ENCODE peak calls at places on chromosome 9, in six cellular contexts. L is progenitor cell of endocrine pancreas; P is anterior cingulate cortex; N is amygdala; G is stimulated activated CD8-positive, alpha-beta memory T cell treated with anti-CD3 and anti-CD28 coated beads, Interleukin-4, amount 100 ng/mL, for 1 hour; T is HL-60. J is an unnamed sample.

GRCh38 chr9:121071356-121071755 is 3.4 kb upstream of the CNTRL start:
- DNase-seq in N (no peak), P (no peak), T (no peak), L (no peak), G (no peak), J (no peak)

GRCh38 chr9:29974197-29974596 is 2400.9 kb upstream of the C9orf72 start:
- DNase-seq in L (no peak), N (no peak), P (no peak), G (no peak), T (no peak), J (no peak)

GRCh38 chr9:129681924-129682323 is 16.5 kb downstream of the PRRX2 start:
- DNase-seq in N (no peak), G (no peak), T (no peak), P (no peak), L (no peak), J (no peak)

GRCh38 chr9:3435732-3436131 is 90.1 kb downstream of the RFX3 start:
- DNase-seq in L (no peak), N (no peak), T (no peak), G (no peak), P (no peak), J (no peak)

GRCh38 chr9:93468763-93469456 is 15.5 kb upstream of the FAM120AOS start:
- DNase-seq in N (no peak), G (no peak), P (no peak), L (no peak), T (no peak), J (no peak)

GRCh38 chr9:6538666-6539071 is 106.9 kb downstream of the GLDC start:
- DNase-seq in N (no peak), G (no peak), T (no peak), L (no peak), P (no peak), J (no peak)

GRCh38 chr9:134063088-134063875 is 4.5 kb downstream of the BRD3 start:
- DNase-seq in P (no peak), G (no peak), T (no peak), N (no peak), L (no peak), J (no peak)

GRCh38 chr9:18238254-18238653 is 235.7 kb upstream of the ADAMTSL1 start:
- DNase-seq in P (no peak), G (no peak), N (no peak), L (no peak), T (no peak), J (peak)

GRCh38 chr9:38015267-38015666 is 53.8 kb downstream of the SHB start:
- DNase-seq in L (no peak), N (no peak), G (no peak), P (no peak), T (no peak), J (no peak)

GRCh38 chr9:109765278-109765677 is 14.7 kb upstream of the PALM2AKAP2 start:
- DNase-seq in T (no peak), L (no peak), G (no peak), N (no peak), P (no peak), J (no peak)

GRCh38 chr9:79382044-79382443 is 189.7 kb upstream of the TLE4 start:
- DNase-seq in P (no peak), G (no peak), T (no peak), N (no peak), L (no peak), J (no peak)

GRCh38 chr9:70003786-70004185 is 39.9 kb upstream of the MAMDC2 start:
- DNase-seq in T (no peak), N (no peak), L (no peak), P (no peak), G (no peak), J (no peak)

GRCh38 chr9:132190966-132191365 is 29.1 kb downstream of the NTNG2 start:
- DNase-seq in N (no peak), P (peak), T (no peak), G (no peak), L (no peak), J (no peak)

GRCh38 chr9:75142208-75142607 is 53.9 kb downstream of the OSTF1 start:
- DNase-seq in T (peak), P (no peak), L (no peak), G (no peak), N (no peak), J (no peak)

GRCh38 chr9:99561435-99562262 is 260.0 kb upstream of the NR4A3 start:
- DNase-seq in T (no peak), G (no peak), N (no peak), L (no peak), P (no peak), J (no peak)

GRCh38 chr9:392103-392502 is 177.4 kb downstream of the DOCK8 start:
- DNase-seq in N (no peak), L (no peak), T (no peak), P (no peak), G (no peak), J (no peak)

GRCh38 chr9:89865357-89865756 is 260.5 kb downstream of the GADD45G start:
- DNase-seq in G (no peak), N (no peak), L (no peak), T (no peak), P (no peak), J (no peak)

GRCh38 chr9:123062306-123063171 is 29.1 kb downstream of the GPR21 start:
- DNase-seq in L (no peak), T (no peak), G (no peak), P (no peak), N (no peak), J (no peak)

GRCh38 chr9:95078934-95079333 is 238.6 kb downstream of the FANCC start:
- DNase-seq in T (no peak), P (no peak), G (no peak), N (no peak), L (no peak), J (no peak)

GRCh38 chr9:38733503-38733902 is 13.6 kb upstream of the FAM240B start:
- DNase-seq in G (no peak), L (no peak), T (no peak), N (no peak), P (no peak), J (no peak)

GRCh38 chr9:6305954-6306563 is 22.1 kb upstream of the TPD52L3 start:
- DNase-seq in T (no peak), G (no peak), L (no peak), N (no peak), P (no peak), J (peak)

GRCh38 chr9:137694962-137695875 is 76.4 kb downstream of the EHMT1 start:
- DNase-seq in P (peak), G (no peak), N (peak), T (peak), L (peak), J (peak)

GRCh38 chr9:35277171-35277520 is 115.3 kb downstream of the UNC13B start:
- DNase-seq in N (no peak), G (no peak), L (no peak), P (no peak), T (no peak), J (no peak)

GRCh38 chr9:36147441-36148175 is 11.1 kb downstream of the GLIPR2 start:
- DNase-seq in N (no peak), L (no peak), P (no peak), T (no peak), G (no peak), J (no peak)

GRCh38 chr9:71446499-71447411 is 321.6 kb downstream of the CEMIP2 start:
- DNase-seq in N (peak), G (no peak), T (peak), P (peak), L (peak), J (peak)

GRCh38 chr9:132164604-132165362 is 2.9 kb downstream of the NTNG2 start:
- DNase-seq in P (no peak), G (no peak), N (no peak), T (no peak), L (no peak), J (no peak)

GRCh38 chr9:134198771-134199170 is 34.4 kb upstream of the RNU6ATAC start:
- DNase-seq in T (no peak), G (no peak), P (no peak), N (no peak), L (no peak), J (no peak)

GRCh38 chr9:7983361-7983974 is 183.9 kb upstream of the DMAC1 start:
- DNase-seq in G (no peak), T (no peak), N (peak), L (no peak), P (peak), J (peak)

GRCh38 chr9:123107639-123108285 is 74.3 kb downstream of the GPR21 start:
- DNase-seq in L (no peak), N (no peak), T (no peak), P (no peak), G (no peak), J (no peak)

GRCh38 chr9:34957492-34958410 is at the start of gene PHF24:
- DNase-seq in T (no peak), N (peak), P (no peak), G (no peak), L (peak), J (no peak)

GRCh38 chr9:133692364-133692985 is 45.7 kb downstream of the SARDH start:
- DNase-seq in P (no peak), G (no peak), L (no peak), N (no peak), T (no peak), J (no peak)

GRCh38 chr9:130036099-130036498 is 6.9 kb downstream of the FNBP1 start:
- DNase-seq in P (no peak), T (no peak), L (no peak), G (no peak), N (no peak), J (no peak)

GRCh38 chr9:134938346-134939079 is 20.8 kb upstream of the FCN1 start:
- DNase-seq in N (no peak), P (no peak), T (no peak), L (no peak), G (no peak), J (no peak)

GRCh38 chr9:130689937-130690700 is 3.5 kb upstream of the EXOSC2 start:
- DNase-seq in G (no peak), L (no peak), N (peak), T (no peak), P (no peak), J (peak)

GRCh38 chr9:120583958-120584369 is 4.0 kb upstream of the CDK5RAP2 start:
- DNase-seq in N (peak), P (peak), L (no peak), T (peak), G (no peak), J (peak)

GRCh38 chr9:129197978-129198736 is 20.1 kb upstream of the IER5L start:
- DNase-seq in T (peak), L (no peak), P (peak), G (no peak), N (peak), J (peak)

GRCh38 chr9:35688558-35689350 is 971 bp downstream of the TPM2 start:
- DNase-seq in N (peak), L (no peak), T (no peak), G (no peak), P (no peak), J (peak)

GRCh38 chr9:83199240-83199639 is 136.3 kb upstream of the RASEF start:
- DNase-seq in G (no peak), N (peak), P (peak), T (peak), L (no peak), J (peak)

GRCh38 chr9:116151966-116152381 is 1.6 kb upstream of the PAPPA start:
- DNase-seq in P (no peak), G (no peak), N (no peak), L (no peak), T (no peak), J (no peak)

GRCh38 chr9:69744688-69745380 is 15.0 kb downstream of the PTAR1 start:
- DNase-seq in P (no peak), L (no peak), G (no peak), N (no peak), T (no peak), J (no peak)